ENCODE peak calls at places on chromosomes 7 and 10, in eight cellular contexts. R, M, T, C, J, I, Q and B are unnamed samples.

GRCh38 chr7:158771-159170 is 33.6 kb upstream of the FAM20C start:
- DNase-seq in R (no peak), M (no peak), T (no peak), C (no peak), J (no peak), I (no peak), Q (no peak), B (no peak)

GRCh38 chr7:13032524-13032923 is 345.1 kb downstream of the ARL4A start:
- DNase-seq in R (no peak), M (no peak), T (peak), C (no peak), J (no peak), I (no peak), Q (no peak), B (no peak)

GRCh38 chr10:126902157-126902556 is 3.1 kb upstream of the DOCK1 start:
- DNase-seq in R (peak), M (peak), T (peak), C (no peak), J (no peak), I (no peak), Q (no peak), B (no peak)

GRCh38 chr10:27742195-27742925 is 3.3 kb downstream of the MKX start:
- DNase-seq in R (peak), M (peak), T (peak), C (no peak), J (peak), I (peak), Q (peak), B (peak)

GRCh38 chr10:91080776-91081175 is 139.7 kb upstream of the PCGF5 start:
- DNase-seq in R (no peak), M (no peak), T (no peak), C (no peak), J (no peak), I (no peak), Q (no peak), B (no peak)

GRCh38 chr7:101308245-101309085 is 13.1 kb downstream of the IFT22 start:
- DNase-seq in R (peak), M (peak), T (peak), C (no peak), J (no peak), I (no peak), Q (peak), B (peak)

GRCh38 chr10:75972494-75973276 is 541.3 kb downstream of the LRMDA start:
- DNase-seq in R (peak), M (peak), T (no peak), C (no peak), J (no peak), I (no peak), Q (no peak), B (peak)

GRCh38 chr10:133421336-133422222 is 2.8 kb downstream of the SPRN start:
- DNase-seq in R (peak), M (no peak), T (no peak), C (no peak), J (peak), I (no peak), Q (no peak), B (peak)

GRCh38 chr10:77049896-77050295 is 587.7 kb downstream of the KCNMA1 start:
- DNase-seq in R (no peak), M (no peak), T (peak), C (no peak), J (no peak), I (no peak), Q (no peak), B (no peak)

GRCh38 chr10:100969175-100970075 is at the start of gene SEMA4G:
- DNase-seq in R (peak), M (peak), T (peak), C (no peak), J (no peak), I (peak), Q (peak), B (peak)

GRCh38 chr10:5543628-5544027 is 18.9 kb downstream of the CALML3 start:
- DNase-seq in R (no peak), M (no peak), T (no peak), C (no peak), J (peak), I (no peak), Q (no peak), B (no peak)

GRCh38 chr10:88111294-88111693 is 247.9 kb downstream of the PTEN start:
- DNase-seq in R (no peak), M (no peak), T (no peak), C (no peak), J (no peak), I (no peak), Q (no peak), B (no peak)

GRCh38 chr7:21624320-21624719 is 81.5 kb downstream of the DNAH11 start:
- DNase-seq in R (no peak), M (no peak), T (no peak), C (no peak), J (no peak), I (no peak), Q (no peak), B (no peak)

GRCh38 chr7:70829221-70830059 is 302.5 kb upstream of the GALNT17 start:
- DNase-seq in R (peak), M (peak), T (peak), C (peak), J (peak), I (peak), Q (peak), B (peak)

GRCh38 chr10:100728928-100729876 is 16.2 kb upstream of the PAX2 start:
- DNase-seq in R (peak), M (peak), T (peak), C (no peak), J (no peak), I (no peak), Q (no peak), B (peak)

GRCh38 chr10:58734116-58734515 is 221.4 kb downstream of the BICC1 start:
- DNase-seq in R (no peak), M (no peak), T (no peak), C (no peak), J (no peak), I (no peak), Q (no peak), B (no peak)

GRCh38 chr10:114607358-114607998 is 50.6 kb downstream of the ABLIM1 start:
- DNase-seq in R (no peak), M (no peak), T (no peak), C (no peak), J (no peak), I (no peak), Q (no peak), B (peak)
- H3K27ac ChIP-seq in R (no peak), M (peak), T (no peak), C (no peak), J (no peak), I (peak), Q (no peak), B (peak)

DNA sequence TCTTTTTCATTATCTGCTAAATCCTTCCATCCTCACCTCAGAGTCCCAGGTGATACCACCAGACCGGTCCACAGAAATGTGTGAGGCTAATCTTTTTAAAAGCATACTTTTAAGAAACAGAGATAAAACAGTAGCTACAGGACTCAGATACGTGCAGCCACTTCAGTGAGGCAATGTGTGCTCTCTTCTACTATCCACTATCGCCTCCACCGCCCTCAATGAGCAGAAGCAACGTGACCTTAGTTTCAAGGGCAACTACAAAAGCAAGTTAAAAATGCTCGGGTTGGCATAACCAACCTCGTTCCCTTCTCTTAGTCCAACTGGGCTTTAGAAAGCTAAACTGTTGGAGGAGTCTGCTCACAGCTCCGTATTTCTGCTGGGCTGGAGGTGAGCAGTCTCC is 4.2 kb downstream of the FGFR2 start:
- DNase-seq in R (no peak), M (no peak), T (no peak), C (no peak), J (no peak), I (no peak), Q (no peak), B (peak)
- H3K27ac ChIP-seq in R (peak), M (peak), T (no peak), C (no peak), J (no peak), I (no peak), Q (peak), B (no peak)

DNA sequence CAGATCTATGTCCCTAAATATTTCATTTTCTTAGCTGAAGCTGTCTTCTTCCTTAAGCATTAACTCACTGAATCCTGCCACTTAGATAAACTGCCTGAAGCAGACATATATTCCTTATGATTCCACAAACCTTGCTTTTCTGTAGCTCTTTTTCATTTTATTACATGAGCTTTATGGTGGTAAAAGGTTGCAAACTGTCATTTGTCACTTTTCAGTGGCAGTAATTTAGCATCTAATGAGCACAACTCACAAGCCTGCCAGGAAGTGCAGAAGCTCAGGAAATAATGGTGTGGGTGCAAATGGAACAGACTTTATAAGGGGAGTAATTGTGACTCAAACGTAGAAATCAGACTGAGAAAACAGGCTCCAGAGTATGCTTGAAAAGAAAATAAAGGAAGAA is 217.2 kb downstream of the XPNPEP1 start:
- DNase-seq in R (no peak), M (no peak), T (no peak), C (no peak), J (no peak), I (no peak), Q (no peak), B (no peak)
- H3K27ac ChIP-seq in R (no peak), M (no peak), T (no peak), C (no peak), J (no peak), I (no peak), Q (no peak), B (no peak)

GRCh38 chr7:31065021-31065593 is 13.0 kb downstream of the ADCYAP1R1 start:
- DNase-seq in R (no peak), M (no peak), T (peak), C (no peak), J (no peak), I (no peak), Q (no peak), B (no peak)
- H3K27ac ChIP-seq in R (no peak), M (no peak), T (no peak), C (no peak), J (no peak), I (no peak), Q (no peak), B (no peak)

DNA sequence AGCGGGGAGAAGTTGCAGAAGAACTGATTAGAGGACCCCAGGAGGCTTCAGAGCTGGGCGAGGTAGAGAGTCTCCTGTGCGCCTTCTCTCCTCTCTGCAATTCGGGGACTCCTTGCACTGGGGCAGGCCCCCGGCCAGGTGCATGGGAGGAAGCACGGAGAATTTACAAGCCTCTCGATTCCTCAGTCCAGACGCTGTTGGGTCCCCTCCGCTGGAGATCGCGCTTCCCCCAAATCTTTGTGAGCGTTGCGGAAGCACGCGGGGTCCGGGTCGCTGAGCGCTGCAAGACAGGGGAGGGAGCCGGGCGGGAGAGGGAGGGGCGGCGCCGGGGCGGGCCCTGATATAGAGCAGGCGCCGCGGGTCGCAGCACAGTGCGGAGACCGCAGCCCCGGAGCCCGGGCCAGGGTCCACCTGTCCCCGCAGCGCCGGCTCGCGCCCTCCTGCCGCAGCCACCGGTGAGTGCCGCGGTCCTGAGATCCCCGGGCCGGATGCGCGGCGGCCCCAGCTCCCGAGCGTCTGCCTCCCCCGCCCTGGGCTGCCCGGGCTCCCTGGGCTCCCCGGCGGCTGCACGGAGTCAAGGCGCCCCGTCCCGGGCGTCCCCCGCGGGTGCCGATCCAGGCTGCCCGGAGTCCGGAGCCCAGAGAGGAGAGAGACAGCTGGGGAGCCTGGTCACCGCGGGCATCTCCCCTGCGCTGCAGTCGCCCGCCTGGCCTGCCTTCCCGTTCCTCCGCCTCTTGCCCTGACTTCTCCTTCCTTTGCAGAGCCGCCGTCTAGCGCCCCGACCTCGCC is at the start of gene PLAU:
- DNase-seq in R (peak), M (peak), T (peak), C (no peak), J (peak), I (peak), Q (no peak), B (peak)
- H3K27ac ChIP-seq in R (peak), M (peak), T (peak), C (no peak), J (peak), I (peak), Q (peak), B (no peak)

DNA sequence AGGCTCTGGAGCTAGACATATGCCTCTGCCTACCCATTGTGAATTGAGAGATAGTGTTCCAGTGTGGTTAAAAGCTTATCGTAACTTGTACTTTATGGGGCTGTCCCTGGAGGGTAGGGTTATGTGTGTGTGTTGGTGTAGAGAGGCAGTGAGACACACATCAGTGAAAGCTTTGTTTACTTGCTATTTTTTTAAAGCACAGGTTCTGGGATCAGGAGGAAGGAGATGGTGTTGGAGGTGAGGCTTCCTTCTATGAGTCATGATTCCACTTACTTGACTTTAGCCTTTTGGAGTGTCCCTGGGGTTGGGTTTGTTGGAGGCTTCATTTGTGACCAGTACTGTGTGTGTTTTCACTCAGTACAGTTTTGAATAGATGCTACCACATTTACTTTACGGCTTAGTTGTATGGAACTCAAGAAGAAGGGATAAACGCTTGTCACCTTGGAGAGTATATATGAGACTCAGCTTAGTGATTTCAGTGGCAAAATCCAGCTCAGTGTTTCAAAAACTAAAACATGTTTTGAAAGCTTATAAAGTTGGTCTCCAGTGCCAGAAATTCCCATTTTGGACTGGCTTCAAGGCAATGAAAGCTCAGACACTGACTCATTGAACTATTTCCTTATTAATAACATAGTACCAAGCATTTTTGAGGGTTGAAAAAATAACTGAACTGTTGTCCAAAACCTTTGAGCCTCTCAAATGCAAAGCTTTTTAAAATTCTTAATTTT is 106.2 kb downstream of the PLXDC2 start:
- DNase-seq in R (peak), M (peak), T (peak), C (no peak), J (no peak), I (no peak), Q (no peak), B (peak)
- H3K27ac ChIP-seq in R (peak), M (peak), T (no peak), C (no peak), J (peak), I (peak), Q (peak), B (peak)

DNA sequence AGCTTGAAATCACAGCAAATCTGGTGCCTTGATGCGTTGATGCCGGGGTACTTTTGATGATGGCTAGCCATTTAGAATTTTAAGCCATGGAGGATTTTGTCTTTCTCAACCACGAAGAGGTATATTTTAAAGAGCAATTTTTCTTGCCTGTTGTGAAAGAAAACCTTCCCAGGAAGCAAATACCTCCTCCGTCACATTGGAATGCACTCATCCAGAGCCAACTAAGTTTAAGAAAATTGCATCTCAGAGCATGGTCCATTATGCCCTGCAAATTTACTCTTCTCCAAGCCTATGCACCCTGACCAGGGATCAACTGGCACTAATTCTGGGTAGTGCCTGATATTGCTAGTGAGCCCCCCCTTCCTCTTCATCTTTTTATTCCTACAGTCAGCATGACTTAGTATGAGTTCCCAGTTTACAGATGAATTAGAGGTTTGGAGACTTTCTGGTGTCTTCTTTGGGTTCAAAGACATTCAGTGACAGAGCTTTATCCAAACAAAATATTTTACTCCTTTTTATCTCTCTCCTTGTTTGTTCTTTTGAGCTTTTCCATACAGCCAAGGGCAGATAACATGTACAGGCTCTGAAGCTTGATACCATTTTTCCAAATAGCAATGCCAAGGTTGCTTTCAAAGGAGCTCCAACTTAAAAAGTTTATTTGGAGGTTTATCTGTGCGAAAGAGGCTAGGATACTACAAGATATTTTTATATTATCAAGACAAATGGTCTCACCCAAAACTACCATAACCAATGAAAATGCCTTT is 56.6 kb upstream of the ANK3 start:
- DNase-seq in R (no peak), M (no peak), T (no peak), C (no peak), J (no peak), I (no peak), Q (no peak), B (no peak)
- H3K27ac ChIP-seq in R (peak), M (peak), T (no peak), C (no peak), J (peak), I (no peak), Q (peak), B (no peak)

GRCh38 chr10:110458583-110458920 is 39.2 kb upstream of the DUSP5 start:
- DNase-seq in R (no peak), M (no peak), T (no peak), C (no peak), J (no peak), I (peak), Q (no peak), B (no peak)

GRCh38 chr10:110461530-110461929 is 36.2 kb upstream of the DUSP5 start:
- DNase-seq in R (no peak), M (no peak), T (no peak), C (no peak), J (no peak), I (no peak), Q (no peak), B (no peak)

GRCh38 chr10:110459600-110459999 is 38.1 kb upstream of the DUSP5 start:
- DNase-seq in R (no peak), M (no peak), T (no peak), C (no peak), J (no peak), I (no peak), Q (no peak), B (no peak)

GRCh38 chr10:110461088-110461487 is 36.6 kb upstream of the DUSP5 start:
- DNase-seq in R (no peak), M (no peak), T (no peak), C (no peak), J (no peak), I (no peak), Q (no peak), B (no peak)

GRCh38 chr10:110460111-110460809 is 37.4 kb upstream of the DUSP5 start:
- DNase-seq in R (no peak), M (peak), T (no peak), C (no peak), J (no peak), I (no peak), Q (no peak), B (peak)
- H3K27ac ChIP-seq in R (no peak), M (no peak), T (no peak), C (no peak), J (no peak), I (peak), Q (no peak), B (no peak)

DNA sequence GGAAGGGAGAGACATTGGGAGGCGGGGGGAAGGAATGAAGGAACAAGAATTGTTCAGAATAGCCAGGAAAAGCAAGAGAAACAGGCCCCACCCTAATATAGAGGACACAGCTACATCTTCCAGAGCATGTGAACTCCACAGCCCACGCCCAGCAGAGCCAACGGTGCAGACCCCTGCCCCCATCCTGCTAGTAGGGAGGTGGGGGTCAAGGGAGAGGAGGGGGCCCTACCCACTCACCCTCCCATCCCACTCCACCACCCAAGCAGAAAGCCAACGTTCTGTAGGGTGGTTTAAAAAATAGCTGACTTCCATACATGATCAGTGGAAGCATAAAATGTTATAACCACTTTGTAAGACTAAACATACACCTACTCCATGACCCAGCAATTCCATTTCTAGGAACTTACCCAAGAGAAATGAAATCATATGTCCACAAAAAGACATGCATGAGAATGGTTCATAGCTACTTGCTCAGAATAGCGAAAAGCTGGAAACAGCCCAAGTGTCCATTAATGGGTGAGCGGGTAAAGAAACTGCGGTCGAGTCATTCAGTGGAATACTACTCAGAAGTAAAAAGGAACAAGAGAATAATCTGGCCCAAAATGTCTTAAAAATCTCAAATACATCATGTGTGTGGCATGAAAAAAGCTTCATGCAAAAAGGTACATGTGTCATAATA is 31.8 kb downstream of the CTBP2 start:
- DNase-seq in R (no peak), M (no peak), T (no peak), C (no peak), J (no peak), I (no peak), Q (no peak), B (no peak)
- H3K27ac ChIP-seq in R (no peak), M (no peak), T (no peak), C (no peak), J (peak), I (peak), Q (peak), B (no peak)